ENCODE peak calls at places on chromosomes 16 and 17, in eight cellular contexts. W, R, O, H, G, T, F and S are unnamed samples.

GRCh38 chr16:716250-716607 is 1.3 kb downstream of the METRN start:
- DNase-seq in W (peak), H (no peak), F (peak), T (peak), O (no peak), R (peak), G (no peak), S (no peak)

GRCh38 chr16:13856811-13857511 is 63.0 kb upstream of the ERCC4 start:
- DNase-seq in H (no peak), T (no peak), W (no peak), G (no peak), O (no peak), F (no peak), R (no peak), S (no peak)

GRCh38 chr16:35798885-35799426 is 2339.5 kb downstream of the TP53TG3F start:
- DNase-seq in R (no peak), F (no peak), O (no peak), T (no peak), G (peak), W (no peak), H (no peak), S (no peak)

GRCh38 chr17:64617125-64617780 is 44.9 kb downstream of the SMURF2 start:
- DNase-seq in H (no peak), T (no peak), O (no peak), F (no peak), G (no peak), W (no peak), R (no peak), S (no peak)

GRCh38 chr17:13135496-13135895 is 117.7 kb upstream of the ELAC2 start:
- DNase-seq in H (no peak), W (no peak), G (no peak), R (no peak), T (no peak), F (no peak), O (no peak), S (no peak)

GRCh38 chr16:66429290-66429962 is 2.3 kb downstream of the BEAN1 start:
- DNase-seq in F (peak), G (no peak), T (no peak), O (no peak), H (no peak), W (no peak), R (no peak), S (no peak)

GRCh38 chr16:57265850-57266530 is 18.5 kb downstream of the PLLP start:
- DNase-seq in H (no peak), O (no peak), T (peak), F (no peak), W (peak), G (peak), R (no peak), S (no peak)

GRCh38 chr16:85234310-85235235 is 122.3 kb upstream of the CIBAR2 start:
- DNase-seq in T (peak), F (no peak), R (peak), W (no peak), O (no peak), G (peak), H (no peak), S (no peak)

GRCh38 chr16:49620158-49620867 is 235.6 kb downstream of the ZNF423 start:
- DNase-seq in F (no peak), G (peak), T (peak), H (no peak), W (no peak), O (no peak), R (peak), S (no peak)

GRCh38 chr16:3739636-3740035 is 22.3 kb upstream of the TRAP1 start:
- DNase-seq in W (no peak), F (no peak), G (no peak), R (no peak), O (no peak), H (no peak), T (no peak), S (no peak)

GRCh38 chr16:89094252-89094901 is 725 bp downstream of the ACSF3 start:
- DNase-seq in W (no peak), O (no peak), H (peak), F (peak), G (no peak), R (no peak), T (no peak), S (no peak)

GRCh38 chr17:81489012-81489968 is 23.3 kb downstream of the ACTG1 start:
- DNase-seq in G (no peak), H (no peak), O (no peak), W (no peak), T (no peak), F (peak), R (peak), S (peak)

GRCh38 chr17:4304417-4305027 is 40.7 kb upstream of the ANKFY1 start:
- DNase-seq in R (no peak), G (peak), O (no peak), H (peak), W (peak), F (peak), T (peak), S (no peak)

GRCh38 chr17:32495347-32496253 is 8.8 kb downstream of the CDK5R1 start:
- DNase-seq in H (no peak), O (no peak), T (peak), F (peak), G (peak), R (no peak), W (peak), S (no peak)

GRCh38 chr17:49574283-49574892 is 1.3 kb upstream of the NXPH3 start:
- DNase-seq in O (no peak), W (peak), T (no peak), H (no peak), G (no peak), R (no peak), F (no peak), S (no peak)

GRCh38 chr17:62778990-62779681 is 29.0 kb downstream of the MARCHF10 start:
- DNase-seq in W (peak), G (no peak), F (peak), O (no peak), R (peak), T (peak), H (no peak), S (no peak)

GRCh38 chr16:2824626-2825025 is 5.5 kb upstream of the ZG16B start:
- DNase-seq in R (no peak), H (no peak), F (no peak), O (no peak), G (no peak), T (no peak), W (no peak), S (no peak)

GRCh38 chr17:79088266-79088996 is 13.8 kb downstream of the ENGASE start:
- DNase-seq in R (no peak), G (no peak), T (no peak), F (no peak), O (no peak), W (no peak), H (no peak), S (no peak)

GRCh38 chr17:50675190-50675589 is 32.5 kb downstream of the ANKRD40 start:
- DNase-seq in O (no peak), H (no peak), R (no peak), T (no peak), F (no peak), W (no peak), G (no peak), S (no peak)

GRCh38 chr16:85329059-85329812 is 217.0 kb upstream of the CIBAR2 start:
- DNase-seq in F (peak), W (no peak), O (no peak), H (no peak), R (peak), T (peak), G (no peak), S (peak)

GRCh38 chr17:74471341-74471740 is 4.9 kb downstream of the CD300A start:
- DNase-seq in T (no peak), F (no peak), W (no peak), O (no peak), R (no peak), G (no peak), H (no peak), S (no peak)

GRCh38 chr17:37671813-37672544 is 28.7 kb upstream of the DDX52 start:
- DNase-seq in W (no peak), T (peak), F (peak), R (no peak), G (no peak), O (no peak), H (no peak), S (no peak)

GRCh38 chr16:23134274-23134673 is 15.0 kb downstream of the USP31 start:
- DNase-seq in G (peak), O (no peak), H (no peak), F (peak), W (no peak), T (no peak), R (no peak), S (no peak)

GRCh38 chr16:74577882-74578366 is 29.0 kb downstream of the GLG1 start:
- DNase-seq in G (no peak), R (no peak), T (peak), H (no peak), W (no peak), F (peak), O (no peak), S (no peak)

GRCh38 chr17:50036455-50037320 is 19.2 kb upstream of the ITGA3 start:
- DNase-seq in G (no peak), H (no peak), O (no peak), W (no peak), F (no peak), R (no peak), T (no peak), S (no peak)

GRCh38 chr16:85369741-85370528 is 243.2 kb upstream of the GSE1 start:
- DNase-seq in O (peak), T (peak), R (peak), G (no peak), H (peak), F (peak), W (peak), S (peak)

GRCh38 chr17:80984749-80985148 is 6.9 kb upstream of the CHMP6 start:
- DNase-seq in W (no peak), T (peak), H (no peak), O (no peak), R (peak), F (no peak), G (no peak), S (no peak)